ENCODE peak calls at places on chromosomes 4 and X, in four cellular contexts. K is A549, O is neural progenitor cell, L is hepatocyte. T is an unnamed sample.

GRCh38 chrX:46574941-46575381 is 1.4 kb downstream of the CHST7 start:
- DNase-seq in O (peak; percentile 55), K (no peak), L (peak; percentile 34), T (no peak)

GRCh38 chr4:112898357-112899141 is 150.9 kb upstream of the ANK2 start:
- DNase-seq in K (no peak), O (peak; percentile 34), L (no peak), T (no peak)

GRCh38 chr4:4574792-4575191 is 32.9 kb upstream of the STX18 start:
- DNase-seq in L (peak; percentile 87), O (peak; percentile 28), K (peak; percentile 48), T (peak; percentile 47)

GRCh38 chrX:68947882-68948605 is 119.2 kb downstream of the EFNB1 start:
- DNase-seq in L (no peak), O (no peak), K (no peak), T (peak; percentile 2)

GRCh38 chr4:119663160-119663788 is 34.7 kb upstream of the PDE5A start:
- DNase-seq in O (no peak), L (no peak), K (no peak), T (no peak)

GRCh38 chrX:94936722-94937121 is 1262.7 kb downstream of the FAM133A start:
- DNase-seq in O (no peak), K (no peak), L (no peak), T (no peak)

GRCh38 chrX:17376381-17377046 is 1.5 kb downstream of the NHS start:
- DNase-seq in K (peak; percentile 55), O (peak; percentile 20), L (peak; percentile 34), T (no peak)

GRCh38 chr4:102281171-102281842 is 64.0 kb downstream of the SLC39A8 start:
- DNase-seq in O (no peak), L (no peak), K (no peak), T (no peak)

GRCh38 chr4:3710451-3711182 is 55.6 kb upstream of the ADRA2C start:
- DNase-seq in L (no peak), O (peak; percentile 63), K (no peak), T (no peak)

GRCh38 chrX:78303086-78303485 is 24.3 kb downstream of the CYSLTR1 start:
- DNase-seq in O (no peak), K (no peak), L (no peak), T (no peak)

GRCh38 chr4:47647544-47647943 is 162.5 kb downstream of the ATP10D start:
- DNase-seq in O (no peak), K (no peak), L (no peak), T (no peak)

GRCh38 chr4:34709564-34709963 is 1534.8 kb downstream of the ARAP2 start:
- DNase-seq in L (no peak), O (no peak), K (no peak), T (no peak)

GRCh38 chrX:70452143-70452733 is 7.6 kb downstream of the DLG3 start:
- DNase-seq in K (peak; percentile 37), O (peak; percentile 59), L (peak; percentile 61), T (peak; percentile 0)

GRCh38 chr4:103375278-103375677 is 177.1 kb upstream of the CENPE start:
- DNase-seq in O (no peak), K (no peak), L (no peak), T (peak; percentile 69)

GRCh38 chr4:21447320-21448055 is 501.1 kb downstream of the KCNIP4 start:
- DNase-seq in K (no peak), O (no peak), L (peak; percentile 13), T (no peak)

GRCh38 chr4:19807505-19807904 is 444.2 kb upstream of the SLIT2 start:
- DNase-seq in L (peak; percentile 11), K (no peak), O (no peak), T (peak; percentile 73)

GRCh38 chr4:24516926-24517325 is 67.4 kb downstream of the DHX15 start:
- DNase-seq in L (no peak), O (no peak), K (no peak), T (no peak)

GRCh38 chr4:155391932-155392331 is 15.2 kb upstream of the MAP9 start:
- DNase-seq in O (no peak), L (no peak), K (no peak), T (no peak)

GRCh38 chr4:28462766-28463165 is 1602.1 kb downstream of the STIM2 start:
- DNase-seq in O (peak; percentile 9), K (no peak), L (peak; percentile 18), T (no peak)

GRCh38 chr4:6917445-6918241 is 8.0 kb downstream of the TBC1D14 start:
- DNase-seq in L (peak; percentile 92), O (peak; percentile 62), K (peak; percentile 84), T (no peak)

GRCh38 chr4:159178147-159178541 is 75.3 kb downstream of the RAPGEF2 start:
- DNase-seq in O (no peak), K (no peak), L (no peak), T (no peak)

GRCh38 chr4:78296261-78296660 is 239.1 kb downstream of the FRAS1 start:
- DNase-seq in O (no peak), L (no peak), K (no peak), T (no peak)

GRCh38 chr4:53127365-53127764 is 238.5 kb downstream of the SCFD2 start:
- DNase-seq in L (no peak), O (no peak), K (no peak), T (no peak)

GRCh38 chr4:84418032-84418709 is 80.9 kb downstream of the NKX6-1 start:
- DNase-seq in O (peak; percentile 60), L (peak; percentile 27), K (no peak), T (no peak)
- TF ChIP-seq CTCF in O (no peak), L (no peak), K (no peak), T (no peak)

GRCh38 chrX:135688137-135688536 is 25.3 kb upstream of the CT45A1 start:
- DNase-seq in O (peak; percentile 5), L (no peak), K (peak; percentile 21), T (no peak)
- TF ChIP-seq CTCF in O (peak; percentile 35), L (no peak), K (peak; percentile 15), T (no peak)

GRCh38 chr4:143586080-143586479 is 72.6 kb downstream of the SMARCA5 start:
- DNase-seq in L (no peak), K (no peak), O (no peak), T (peak; percentile 47)

GRCh38 chr4:143585548-143585947 is 72.0 kb downstream of the SMARCA5 start:
- DNase-seq in L (no peak), O (no peak), K (no peak), T (no peak)

GRCh38 chr4:143587703-143588102 is 74.2 kb downstream of the SMARCA5 start:
- DNase-seq in L (no peak), K (peak; percentile 10), O (no peak), T (no peak)
- TF ChIP-seq CTCF in L (peak; percentile 4), K (no peak), O (no peak), T (no peak)

GRCh38 chr4:2008921-2009650 is at the start of gene NELFA:
- DNase-seq in O (peak; percentile 99), L (peak; percentile 97), K (peak; percentile 95), T (peak; percentile 87)

GRCh38 chr4:2008671-2008920 is 178 bp downstream of the NELFA start:
- DNase-seq in L (no peak), K (no peak), O (no peak), T (no peak)

GRCh38 chr4:2006956-2007653 is 1.7 kb downstream of the NELFA start:
- DNase-seq in L (no peak), K (no peak), O (no peak), T (no peak)

GRCh38 chr4:2007804-2008670 is 737 bp downstream of the NELFA start:
- DNase-seq in O (peak; percentile 47), L (peak; percentile 36), K (no peak), T (no peak)

DNA sequence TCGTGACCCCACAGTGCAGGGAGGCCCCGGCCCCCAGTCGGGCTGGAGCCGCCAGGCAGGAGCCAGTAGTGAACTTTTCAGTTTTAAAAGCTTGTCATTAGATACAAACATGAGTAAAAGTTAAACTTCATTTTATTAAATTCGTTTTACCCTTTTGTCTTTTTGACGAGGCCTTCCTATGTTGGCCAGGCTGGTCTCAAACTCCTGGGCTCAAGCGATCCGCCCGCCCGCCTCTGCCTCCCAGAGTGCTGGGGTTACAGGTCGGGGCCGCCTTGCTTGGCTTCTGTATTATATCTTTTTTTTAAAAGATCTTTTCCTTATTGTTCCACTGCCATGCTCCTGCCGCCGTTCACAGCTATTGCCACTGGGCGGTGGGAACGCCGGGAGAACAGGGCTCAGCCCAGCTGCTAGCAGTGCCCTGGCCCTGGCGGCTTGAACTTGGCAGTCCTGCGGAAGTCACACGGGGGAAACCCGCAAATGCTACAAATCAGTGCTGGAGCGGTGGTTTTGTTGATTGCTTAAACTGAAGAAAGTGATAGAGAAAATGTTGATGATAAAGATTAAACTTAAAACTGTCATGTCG is 968 bp upstream of the NELFA start:
- DNase-seq in K (peak; percentile 73), L (peak; percentile 85), O (peak; percentile 70), T (peak; percentile 60)
- TF ChIP-seq CTCF in K (no peak), L (peak; percentile 24), O (peak; percentile 26), T (no peak)

GRCh38 chrX:136866337-136867095 is 14.0 kb downstream of the RBMX start:
- DNase-seq in L (no peak), O (no peak), K (peak; percentile 12), T (no peak)
- TF ChIP-seq CTCF in L (no peak), O (no peak), K (no peak), T (no peak)

GRCh38 chr4:48944659-48945290 is 38.2 kb upstream of the OCIAD2 start:
- DNase-seq in O (peak; percentile 48), K (peak; percentile 30), L (no peak), T (no peak)
- TF ChIP-seq CTCF in O (peak; percentile 59), K (peak; percentile 22), L (peak; percentile 15), T (peak; percentile 67)

T was measured in HFFc6.